ENCODE peak calls at places on chromosomes 12 and 14, in eight cellular contexts. N is PC-3, Z is osteoblast, L is neural progenitor cell, D is OCI-LY7, R is hepatocyte, X is K562, I is DND-41. C is an unnamed sample.
A peak's percentile ranks its signal among the peaks of the same experiment; 100 is the strongest.

GRCh38 chr12:131912526-131913274 is 16.4 kb upstream of the PUS1 start:
- DNase-seq in N (peak; percentile 86), Z (peak; percentile 100), L (no peak), D (no peak), R (peak; percentile 46), X (peak; percentile 51), I (no peak), C (peak; percentile 90)

GRCh38 chr12:108807996-108808725 is 49.2 kb downstream of the SSH1 start:
- DNase-seq in N (no peak), Z (no peak), L (no peak), D (no peak), R (no peak), X (no peak), I (no peak), C (no peak)

GRCh38 chr12:122366685-122367475 is 55.6 kb downstream of the CLIP1 start:
- DNase-seq in N (peak; percentile 78), Z (peak; percentile 93), L (no peak), D (no peak), R (peak; percentile 64), X (peak; percentile 22), I (no peak), C (peak; percentile 93)

GRCh38 chr12:87152841-87153528 is 876.2 kb downstream of the C12orf50 start:
- DNase-seq in N (no peak), Z (no peak), L (no peak), D (no peak), R (no peak), X (no peak), I (no peak), C (no peak)

GRCh38 chr12:55683676-55684075 is 24.0 kb downstream of the ITGA7 start:
- DNase-seq in N (no peak), Z (no peak), L (no peak), D (no peak), R (no peak), X (no peak), I (no peak), C (no peak)

GRCh38 chr14:93775158-93775557 is 13.1 kb downstream of the PRIMA1 start:
- DNase-seq in N (no peak), Z (no peak), L (no peak), D (no peak), R (no peak), X (no peak), I (no peak), C (no peak)

GRCh38 chr14:101876539-101876938 is 87.8 kb upstream of the DYNC1H1 start:
- DNase-seq in N (no peak), Z (no peak), L (no peak), D (peak; percentile 97), R (peak; percentile 67), X (no peak), I (peak; percentile 91), C (peak; percentile 55)

GRCh38 chr12:2290516-2291065 is 237.8 kb downstream of the CACNA1C start:
- DNase-seq in N (no peak), Z (no peak), L (no peak), D (no peak), R (no peak), X (no peak), I (no peak), C (no peak)

GRCh38 chr14:22434901-22435565 is 154.0 kb downstream of the DAD1 start:
- DNase-seq in N (no peak), Z (no peak), L (no peak), D (no peak), R (no peak), X (no peak), I (no peak), C (no peak)

GRCh38 chr14:69260979-69261605 is 1.1 kb downstream of the GALNT16 start:
- DNase-seq in N (peak; percentile 37), Z (peak; percentile 92), L (peak; percentile 79), D (peak; percentile 55), R (peak; percentile 76), X (peak; percentile 73), I (no peak), C (no peak)

GRCh38 chr12:89350661-89351488 is 1.4 kb downstream of the DUSP6 start:
- DNase-seq in N (no peak), Z (peak; percentile 81), L (peak; percentile 31), D (no peak), R (peak; percentile 16), X (no peak), I (peak; percentile 49), C (peak; percentile 45)

GRCh38 chr14:24246765-24247212 is 4.4 kb upstream of the TINF2 start:
- DNase-seq in N (no peak), Z (no peak), L (no peak), D (peak; percentile 19), R (no peak), X (no peak), I (no peak), C (no peak)

GRCh38 chr14:61750708-61751474 is 11.3 kb upstream of the SNAPC1 start:
- DNase-seq in N (peak; percentile 99), Z (no peak), L (no peak), D (peak; percentile 92), R (peak; percentile 15), X (peak; percentile 80), I (peak; percentile 69), C (peak; percentile 71)

GRCh38 chr14:101960225-101960624 is 4.1 kb upstream of the DYNC1H1 start:
- DNase-seq in N (peak; percentile 48), Z (no peak), L (peak; percentile 51), D (peak; percentile 60), R (no peak), X (peak; percentile 30), I (peak; percentile 53), C (no peak)

GRCh38 chr12:884746-885414 is 64.6 kb downstream of the RAD52 start:
- DNase-seq in N (no peak), Z (no peak), L (no peak), D (no peak), R (no peak), X (no peak), I (no peak), C (no peak)

GRCh38 chr12:110093631-110094311 is 30.4 kb upstream of the IFT81 start:
- DNase-seq in N (no peak), Z (no peak), L (no peak), D (no peak), R (no peak), X (no peak), I (no peak), C (peak; percentile 20)

GRCh38 chr12:129200576-129200975 is 347.3 kb downstream of the GLT1D1 start:
- DNase-seq in N (no peak), Z (no peak), L (no peak), D (no peak), R (no peak), X (no peak), I (no peak), C (no peak)

GRCh38 chr14:52313493-52313881 is 625 bp upstream of the PTGER2 start:
- DNase-seq in N (no peak), Z (no peak), L (no peak), D (no peak), R (no peak), X (no peak), I (no peak), C (no peak)

GRCh38 chr12:80317899-80318298 is 126.1 kb upstream of the PTPRQ start:
- DNase-seq in N (no peak), Z (no peak), L (peak; percentile 50), D (no peak), R (no peak), X (no peak), I (no peak), C (no peak)

GRCh38 chr12:80316141-80316700 is 127.8 kb upstream of the PTPRQ start:
- DNase-seq in N (no peak), Z (no peak), L (no peak), D (no peak), R (no peak), X (no peak), I (no peak), C (peak; percentile 3)

GRCh38 chr12:80314741-80315140 is 129.3 kb upstream of the PTPRQ start:
- DNase-seq in N (no peak), Z (no peak), L (no peak), D (no peak), R (no peak), X (no peak), I (no peak), C (no peak)

DNA sequence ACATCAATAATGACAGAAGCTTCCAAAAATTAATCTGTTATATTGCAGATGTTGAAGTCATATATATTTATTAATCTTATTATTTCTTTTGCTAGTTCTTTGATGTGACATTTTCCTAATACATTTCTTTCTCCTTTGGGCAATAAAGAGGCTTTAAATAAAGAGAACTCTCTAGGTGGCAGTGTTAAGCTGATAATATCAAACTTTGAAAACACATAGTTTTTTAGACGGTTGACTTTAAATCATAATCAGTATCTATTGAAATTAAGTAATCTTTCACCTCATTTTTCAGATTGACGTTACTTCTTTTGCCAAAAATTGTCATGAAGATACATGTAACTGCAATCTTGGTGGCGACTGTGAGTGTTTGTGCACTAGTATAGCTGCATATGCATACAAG is 130.9 kb upstream of the PTPRQ start:
- DNase-seq in N (peak; percentile 49), Z (peak; percentile 75), L (no peak), D (no peak), R (no peak), X (no peak), I (no peak), C (no peak)
- TF ChIP-seq CTCF in N (peak; percentile 55), Z (peak; percentile 41), L (no peak), D (no peak), R (peak; percentile 14), X (no peak), I (no peak), C (peak; percentile 4)

DNA sequence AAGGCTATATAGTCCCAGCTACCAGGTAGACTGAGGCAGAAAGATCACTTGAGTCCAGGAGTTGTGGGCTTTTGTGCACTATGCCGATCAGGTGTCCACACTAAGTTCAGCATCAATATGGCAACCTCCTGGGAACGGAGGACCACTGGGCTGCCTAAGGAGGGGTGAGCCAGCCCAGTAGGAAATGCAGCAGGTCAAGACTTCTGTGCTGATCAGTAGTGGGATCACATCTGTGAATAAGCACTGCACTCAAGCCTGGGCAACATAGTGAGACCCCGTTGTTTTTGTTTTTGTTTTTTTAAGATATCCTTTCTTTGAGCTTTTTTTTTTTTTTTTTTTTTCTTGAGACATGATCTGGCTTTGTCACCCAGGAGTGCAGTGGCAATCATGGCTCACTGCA is 135.8 kb upstream of the AEBP2 start:
- DNase-seq in N (no peak), Z (no peak), L (no peak), D (no peak), R (no peak), X (no peak), I (no peak), C (no peak)
- H3K79me2 ChIP-seq in N (no peaks in the 10 kb centered on the region), Z (no peaks in the 10 kb centered on the region), L (no peaks in the 10 kb centered on the region), D (no peaks in the 10 kb centered on the region), R (no peaks in the 10 kb centered on the region), X (no peaks in the 10 kb centered on the region), I (no peaks in the 10 kb centered on the region), C (no peaks in the 10 kb centered on the region)

GRCh38 chr14:100495917-100496316 is 91.3 kb downstream of the BEGAIN start:
- DNase-seq in N (no peak), Z (no peak), L (no peak), D (no peak), R (no peak), X (no peak), I (no peak), C (no peak)
- TF ChIP-seq CTCF in N (no peak), Z (no peak), L (no peak), D (no peak), R (no peak), X (no peak), I (no peak), C (no peak)

DNA sequence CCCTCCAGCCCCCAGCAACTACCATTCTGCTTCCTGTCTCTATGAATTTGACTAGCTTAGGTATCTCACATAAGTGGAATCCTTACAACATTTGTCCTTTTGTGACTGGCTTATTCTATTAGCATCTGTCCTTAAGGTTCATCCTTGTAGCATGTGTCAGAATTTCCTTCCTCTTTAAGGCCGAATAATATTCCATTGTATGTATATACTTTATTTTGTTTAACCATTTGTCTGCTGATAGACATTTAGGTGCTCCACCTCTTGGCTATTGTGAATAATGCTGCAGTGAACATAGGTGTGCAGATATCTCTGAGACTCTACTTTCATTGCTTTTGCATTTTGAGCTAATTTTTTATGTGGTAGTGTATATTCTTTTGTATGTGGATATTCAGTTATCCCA is 75.7 kb downstream of the SPATS2 start:
- DNase-seq in N (no peak), Z (no peak), L (no peak), D (no peak), R (no peak), X (no peak), I (no peak), C (no peak)
- H3K79me2 ChIP-seq in N (peaks cover 14% of the 10 kb centered on the region), Z (peaks cover 31% of the 10 kb centered on the region), L (peaks cover 31% of the 10 kb centered on the region), D (no peaks in the 10 kb centered on the region), R (peaks cover 85% of the 10 kb centered on the region), X (peaks cover 3% of the 10 kb centered on the region), I (no peaks in the 10 kb centered on the region), C (peaks cover 4% of the 10 kb centered on the region)

C was measured in fibroblast of lung.